ENCODE peak calls at places on chromosomes 1 and 21, in eight cellular contexts. One of them, this sample, is unnamed.

GRCh38 chr1:151693057-151693651 is 23.4 kb downstream of the CELF3 start:
- DNase-seq in GM12865: peak
- DNase-seq in DMS153: peak
- DNase-seq in activated CD8-positive, alpha-beta memory T cell treated with anti-CD3 and anti-CD28 coated beads, Interleukin-2, amount 50 U/mL, for 48 hours: no peak
- DNase-seq in T-helper 22 cell: no peak
- DNase-seq in fibroblast of the aortic adventitia: peak
- DNase-seq in NCI-H2171: peak
- DNase-seq in Right ventricle myocardium superior: no peak
- DNase-seq in this sample: peak

GRCh38 chr21:31898898-31899630 is 26.2 kb downstream of the HUNK start:
- DNase-seq in GM12865: no peak
- DNase-seq in DMS153: no peak
- DNase-seq in activated CD8-positive, alpha-beta memory T cell treated with anti-CD3 and anti-CD28 coated beads, Interleukin-2, amount 50 U/mL, for 48 hours: no peak
- DNase-seq in T-helper 22 cell: no peak
- DNase-seq in fibroblast of the aortic adventitia: no peak
- DNase-seq in NCI-H2171: no peak
- DNase-seq in Right ventricle myocardium superior: no peak
- DNase-seq in this sample: no peak

GRCh38 chr1:26994020-26994745 is 691 bp downstream of the TRNP1 start:
- DNase-seq in GM12865: peak
- DNase-seq in DMS153: no peak
- DNase-seq in activated CD8-positive, alpha-beta memory T cell treated with anti-CD3 and anti-CD28 coated beads, Interleukin-2, amount 50 U/mL, for 48 hours: no peak
- DNase-seq in T-helper 22 cell: no peak
- DNase-seq in fibroblast of the aortic adventitia: no peak
- DNase-seq in NCI-H2171: no peak
- DNase-seq in Right ventricle myocardium superior: no peak
- DNase-seq in this sample: no peak

GRCh38 chr1:82317671-82318070 is 516.9 kb downstream of the ADGRL2 start:
- DNase-seq in GM12865: no peak
- DNase-seq in DMS153: no peak
- DNase-seq in activated CD8-positive, alpha-beta memory T cell treated with anti-CD3 and anti-CD28 coated beads, Interleukin-2, amount 50 U/mL, for 48 hours: no peak
- DNase-seq in T-helper 22 cell: no peak
- DNase-seq in fibroblast of the aortic adventitia: peak
- DNase-seq in NCI-H2171: no peak
- DNase-seq in Right ventricle myocardium superior: no peak
- DNase-seq in this sample: no peak

GRCh38 chr1:80181418-80181817 is 1174.9 kb upstream of the ADGRL4 start:
- DNase-seq in GM12865: no peak
- DNase-seq in DMS153: no peak
- DNase-seq in activated CD8-positive, alpha-beta memory T cell treated with anti-CD3 and anti-CD28 coated beads, Interleukin-2, amount 50 U/mL, for 48 hours: no peak
- DNase-seq in T-helper 22 cell: no peak
- DNase-seq in fibroblast of the aortic adventitia: no peak
- DNase-seq in NCI-H2171: no peak
- DNase-seq in Right ventricle myocardium superior: no peak
- DNase-seq in this sample: no peak

GRCh38 chr1:198088360-198089071 is 68.3 kb upstream of the NEK7 start:
- DNase-seq in GM12865: peak
- DNase-seq in DMS153: no peak
- DNase-seq in activated CD8-positive, alpha-beta memory T cell treated with anti-CD3 and anti-CD28 coated beads, Interleukin-2, amount 50 U/mL, for 48 hours: no peak
- DNase-seq in T-helper 22 cell: no peak
- DNase-seq in fibroblast of the aortic adventitia: peak
- DNase-seq in NCI-H2171: no peak
- DNase-seq in Right ventricle myocardium superior: no peak
- DNase-seq in this sample: no peak

GRCh38 chr1:39898648-39899603 is 2.8 kb downstream of the MYCL start:
- DNase-seq in GM12865: peak
- DNase-seq in DMS153: peak
- DNase-seq in activated CD8-positive, alpha-beta memory T cell treated with anti-CD3 and anti-CD28 coated beads, Interleukin-2, amount 50 U/mL, for 48 hours: no peak
- DNase-seq in T-helper 22 cell: no peak
- DNase-seq in fibroblast of the aortic adventitia: peak
- DNase-seq in NCI-H2171: peak
- DNase-seq in Right ventricle myocardium superior: no peak
- DNase-seq in this sample: peak

GRCh38 chr1:47189844-47190562 is at the start of gene PDZK1IP1:
- DNase-seq in GM12865: no peak
- DNase-seq in DMS153: no peak
- DNase-seq in activated CD8-positive, alpha-beta memory T cell treated with anti-CD3 and anti-CD28 coated beads, Interleukin-2, amount 50 U/mL, for 48 hours: no peak
- DNase-seq in T-helper 22 cell: no peak
- DNase-seq in fibroblast of the aortic adventitia: peak
- DNase-seq in NCI-H2171: no peak
- DNase-seq in Right ventricle myocardium superior: peak
- DNase-seq in this sample: no peak

GRCh38 chr1:15799004-15799867 is 8.2 kb downstream of the UQCRHL start:
- DNase-seq in GM12865: peak
- DNase-seq in DMS153: no peak
- DNase-seq in activated CD8-positive, alpha-beta memory T cell treated with anti-CD3 and anti-CD28 coated beads, Interleukin-2, amount 50 U/mL, for 48 hours: no peak
- DNase-seq in T-helper 22 cell: no peak
- DNase-seq in fibroblast of the aortic adventitia: peak
- DNase-seq in NCI-H2171: no peak
- DNase-seq in Right ventricle myocardium superior: peak
- DNase-seq in this sample: no peak

GRCh38 chr1:90104941-90105593 is 110.2 kb downstream of the ZNF326 start:
- DNase-seq in GM12865: no peak
- DNase-seq in DMS153: no peak
- DNase-seq in activated CD8-positive, alpha-beta memory T cell treated with anti-CD3 and anti-CD28 coated beads, Interleukin-2, amount 50 U/mL, for 48 hours: no peak
- DNase-seq in T-helper 22 cell: no peak
- DNase-seq in fibroblast of the aortic adventitia: no peak
- DNase-seq in NCI-H2171: no peak
- DNase-seq in Right ventricle myocardium superior: no peak
- DNase-seq in this sample: no peak

GRCh38 chr1:100584761-100585745 is 47.1 kb downstream of the GPR88 start:
- DNase-seq in GM12865: no peak
- DNase-seq in DMS153: no peak
- DNase-seq in activated CD8-positive, alpha-beta memory T cell treated with anti-CD3 and anti-CD28 coated beads, Interleukin-2, amount 50 U/mL, for 48 hours: no peak
- DNase-seq in T-helper 22 cell: no peak
- DNase-seq in fibroblast of the aortic adventitia: peak
- DNase-seq in NCI-H2171: no peak
- DNase-seq in Right ventricle myocardium superior: no peak
- DNase-seq in this sample: no peak

GRCh38 chr1:240666548-240667198 is 54.7 kb upstream of the GREM2 start:
- DNase-seq in GM12865: no peak
- DNase-seq in DMS153: no peak
- DNase-seq in activated CD8-positive, alpha-beta memory T cell treated with anti-CD3 and anti-CD28 coated beads, Interleukin-2, amount 50 U/mL, for 48 hours: no peak
- DNase-seq in T-helper 22 cell: no peak
- DNase-seq in fibroblast of the aortic adventitia: no peak
- DNase-seq in NCI-H2171: no peak
- DNase-seq in Right ventricle myocardium superior: no peak
- DNase-seq in this sample: no peak

GRCh38 chr1:94055459-94056122 is 65.4 kb downstream of the ABCA4 start:
- DNase-seq in GM12865: no peak
- DNase-seq in DMS153: no peak
- DNase-seq in activated CD8-positive, alpha-beta memory T cell treated with anti-CD3 and anti-CD28 coated beads, Interleukin-2, amount 50 U/mL, for 48 hours: no peak
- DNase-seq in T-helper 22 cell: no peak
- DNase-seq in fibroblast of the aortic adventitia: no peak
- DNase-seq in NCI-H2171: no peak
- DNase-seq in Right ventricle myocardium superior: no peak
- DNase-seq in this sample: no peak

GRCh38 chr1:51330331-51331201 is at the start of gene TTC39A:
- DNase-seq in GM12865: no peak
- DNase-seq in DMS153: no peak
- DNase-seq in activated CD8-positive, alpha-beta memory T cell treated with anti-CD3 and anti-CD28 coated beads, Interleukin-2, amount 50 U/mL, for 48 hours: no peak
- DNase-seq in T-helper 22 cell: no peak
- DNase-seq in fibroblast of the aortic adventitia: no peak
- DNase-seq in NCI-H2171: no peak
- DNase-seq in Right ventricle myocardium superior: no peak
- DNase-seq in this sample: no peak

GRCh38 chr1:82775402-82776000 is 974.8 kb downstream of the ADGRL2 start:
- DNase-seq in GM12865: peak
- DNase-seq in DMS153: no peak
- DNase-seq in activated CD8-positive, alpha-beta memory T cell treated with anti-CD3 and anti-CD28 coated beads, Interleukin-2, amount 50 U/mL, for 48 hours: peak
- DNase-seq in T-helper 22 cell: no peak
- DNase-seq in fibroblast of the aortic adventitia: peak
- DNase-seq in NCI-H2171: no peak
- DNase-seq in Right ventricle myocardium superior: peak
- DNase-seq in this sample: peak

GRCh38 chr1:37056201-37056764 is 22.0 kb upstream of the GRIK3 start:
- DNase-seq in GM12865: no peak
- DNase-seq in DMS153: peak
- DNase-seq in activated CD8-positive, alpha-beta memory T cell treated with anti-CD3 and anti-CD28 coated beads, Interleukin-2, amount 50 U/mL, for 48 hours: no peak
- DNase-seq in T-helper 22 cell: no peak
- DNase-seq in fibroblast of the aortic adventitia: no peak
- DNase-seq in NCI-H2171: peak
- DNase-seq in Right ventricle myocardium superior: no peak
- DNase-seq in this sample: no peak

GRCh38 chr1:175095069-175095468 is 27.4 kb downstream of the TNN start:
- DNase-seq in GM12865: no peak
- DNase-seq in DMS153: no peak
- DNase-seq in activated CD8-positive, alpha-beta memory T cell treated with anti-CD3 and anti-CD28 coated beads, Interleukin-2, amount 50 U/mL, for 48 hours: no peak
- DNase-seq in T-helper 22 cell: no peak
- DNase-seq in fibroblast of the aortic adventitia: no peak
- DNase-seq in NCI-H2171: no peak
- DNase-seq in Right ventricle myocardium superior: no peak
- DNase-seq in this sample: no peak

GRCh38 chr1:166189126-166189525 is 22.3 kb upstream of the FAM78B start:
- DNase-seq in GM12865: no peak
- DNase-seq in DMS153: no peak
- DNase-seq in activated CD8-positive, alpha-beta memory T cell treated with anti-CD3 and anti-CD28 coated beads, Interleukin-2, amount 50 U/mL, for 48 hours: no peak
- DNase-seq in T-helper 22 cell: no peak
- DNase-seq in fibroblast of the aortic adventitia: no peak
- DNase-seq in NCI-H2171: no peak
- DNase-seq in Right ventricle myocardium superior: no peak
- DNase-seq in this sample: no peak

This sample was measured in NCI-H748 treated with DMSO at 0.1 percent for 48 hours.